ENCODE peak calls at places on chromosomes 11 and 22, in six cellular contexts. One of them, this sample, is unnamed.

GRCh38 chr11:60917267-60917666 is 3.3 kb downstream of the TMEM109 start:
- DNase-seq in AG04450: no peak
- DNase-seq in upper lobe of right lung: no peak
- DNase-seq in A549: no peak
- DNase-seq in fibroblast of lung: no peak
- DNase-seq in HepG2: no peak
- DNase-seq in this sample: no peak

GRCh38 chr11:97557399-97557798 is 1167.6 kb downstream of the JRKL start:
- DNase-seq in A549: no peak
- DNase-seq in upper lobe of right lung: no peak
- DNase-seq in fibroblast of lung: no peak
- DNase-seq in HepG2: no peak
- DNase-seq in AG04450: no peak
- DNase-seq in this sample: no peak

GRCh38 chr22:17371446-17371845 is 2.2 kb downstream of the CECR2 start:
- DNase-seq in upper lobe of right lung: no peak
- DNase-seq in AG04450: no peak
- DNase-seq in fibroblast of lung: no peak
- DNase-seq in HepG2: no peak
- DNase-seq in A549: no peak
- DNase-seq in this sample: no peak

GRCh38 chr11:26201411-26201810 is 130.5 kb upstream of the ANO3 start:
- DNase-seq in fibroblast of lung: peak; percentile 84
- DNase-seq in upper lobe of right lung: no peak
- DNase-seq in A549: no peak
- DNase-seq in AG04450: peak; percentile 29
- DNase-seq in HepG2: no peak
- DNase-seq in this sample: no peak

GRCh38 chr11:10155793-10156490 is 138.1 kb downstream of the SBF2 start:
- DNase-seq in HepG2: no peak
- DNase-seq in upper lobe of right lung: no peak
- DNase-seq in A549: no peak
- DNase-seq in AG04450: no peak
- DNase-seq in fibroblast of lung: no peak
- DNase-seq in this sample: no peak

GRCh38 chr22:39994046-39994565 is 648 bp upstream of the FAM83F start:
- DNase-seq in AG04450: no peak
- DNase-seq in A549: no peak
- DNase-seq in upper lobe of right lung: no peak
- DNase-seq in fibroblast of lung: no peak
- DNase-seq in HepG2: no peak
- DNase-seq in this sample: peak; percentile 48

GRCh38 chr11:46760429-46761128 is 41.6 kb downstream of the F2 start:
- DNase-seq in fibroblast of lung: no peak
- DNase-seq in upper lobe of right lung: no peak
- DNase-seq in AG04450: no peak
- DNase-seq in HepG2: no peak
- DNase-seq in A549: no peak
- DNase-seq in this sample: no peak

GRCh38 chr11:34749666-34750659 is 129.1 kb downstream of the EHF start:
- DNase-seq in AG04450: peak; percentile 57
- DNase-seq in A549: no peak
- DNase-seq in fibroblast of lung: peak; percentile 98
- DNase-seq in upper lobe of right lung: peak; percentile 88
- DNase-seq in HepG2: no peak
- DNase-seq in this sample: no peak

GRCh38 chr11:1437500-1437899 is 47.8 kb downstream of the BRSK2 start:
- DNase-seq in AG04450: no peak
- DNase-seq in HepG2: peak; percentile 16
- DNase-seq in upper lobe of right lung: no peak
- DNase-seq in A549: no peak
- DNase-seq in fibroblast of lung: peak; percentile 55
- DNase-seq in this sample: no peak

GRCh38 chr11:67996622-67997459 is 7.1 kb downstream of the UNC93B1 start:
- DNase-seq in AG04450: no peak
- DNase-seq in HepG2: no peak
- DNase-seq in fibroblast of lung: peak; percentile 46
- DNase-seq in A549: no peak
- DNase-seq in upper lobe of right lung: peak; percentile 91
- DNase-seq in this sample: peak; percentile 86

GRCh38 chr11:240315-240714 is 3.5 kb downstream of the PSMD13 start:
- DNase-seq in fibroblast of lung: no peak
- DNase-seq in upper lobe of right lung: no peak
- DNase-seq in A549: no peak
- DNase-seq in AG04450: no peak
- DNase-seq in HepG2: no peak
- DNase-seq in this sample: no peak

GRCh38 chr22:38184788-38185187 is 3.2 kb upstream of the PLA2G6 start:
- DNase-seq in HepG2: no peak
- DNase-seq in AG04450: no peak
- DNase-seq in A549: no peak
- DNase-seq in fibroblast of lung: no peak
- DNase-seq in upper lobe of right lung: no peak
- DNase-seq in this sample: no peak

GRCh38 chr22:38177044-38177443 is 4.6 kb downstream of the PLA2G6 start:
- DNase-seq in upper lobe of right lung: no peak
- DNase-seq in HepG2: no peak
- DNase-seq in fibroblast of lung: no peak
- DNase-seq in A549: no peak
- DNase-seq in AG04450: no peak
- DNase-seq in this sample: peak; percentile 52

GRCh38 chr22:38177926-38178604 is 3.6 kb downstream of the PLA2G6 start:
- DNase-seq in AG04450: peak; percentile 53
- DNase-seq in upper lobe of right lung: no peak
- DNase-seq in HepG2: peak; percentile 94
- DNase-seq in A549: peak; percentile 74
- DNase-seq in fibroblast of lung: peak; percentile 83
- DNase-seq in this sample: peak; percentile 70

GRCh38 chr22:38180841-38181452 is 683 bp downstream of the PLA2G6 start:
- DNase-seq in A549: no peak
- DNase-seq in fibroblast of lung: peak; percentile 23
- DNase-seq in AG04450: no peak
- DNase-seq in HepG2: no peak
- DNase-seq in upper lobe of right lung: peak; percentile 86
- DNase-seq in this sample: peak; percentile 81

DNA sequence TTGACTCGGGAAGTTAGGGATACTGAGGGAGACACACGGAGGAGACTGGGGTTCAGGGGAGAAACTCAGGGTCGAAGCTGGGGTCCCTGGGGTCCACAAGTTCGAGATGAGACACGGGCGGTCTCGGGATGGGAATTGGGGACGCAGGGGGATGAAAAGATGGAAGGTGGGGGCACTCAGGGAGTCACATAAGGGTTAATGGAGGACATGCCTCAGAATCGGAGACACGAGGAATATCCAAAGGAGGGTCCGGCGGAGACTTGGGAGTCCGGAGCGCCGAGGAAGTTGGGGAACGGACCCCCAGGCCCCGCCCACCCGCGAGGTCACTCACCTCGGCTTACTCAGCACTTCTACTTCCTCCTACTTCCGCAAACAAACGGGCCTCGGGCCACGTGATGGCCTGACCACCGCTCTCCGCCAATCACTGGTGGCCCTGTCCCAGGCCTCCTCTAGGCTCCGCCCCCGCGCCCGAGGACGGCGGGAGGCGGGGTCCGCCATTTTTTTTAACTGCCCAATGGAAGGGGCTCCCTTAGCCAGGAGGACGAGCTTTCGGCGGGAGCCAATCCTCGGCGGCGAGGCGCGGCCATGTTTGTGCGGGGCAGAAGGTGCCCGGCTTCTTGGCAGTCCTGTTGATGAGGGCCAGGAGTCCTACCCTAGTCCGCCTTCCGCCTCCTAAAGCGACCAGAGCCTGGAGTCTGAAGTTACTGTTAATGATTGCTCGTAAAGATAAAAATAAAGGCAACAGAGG is at the start of gene PLA2G6:
- DNase-seq in AG04450: peak; percentile 97
- DNase-seq in upper lobe of right lung: peak; percentile 99
- DNase-seq in fibroblast of lung: peak; percentile 99
- DNase-seq in HepG2: peak; percentile 97
- DNase-seq in A549: peak; percentile 91
- DNase-seq in this sample: peak; percentile 100
- H3K4me3 ChIP-seq in AG04450: peak within 1 kb of the TSS; percentile 66
- H3K4me3 ChIP-seq in upper lobe of right lung: peak within 1 kb of the TSS; percentile 70
- H3K4me3 ChIP-seq in fibroblast of lung: peak within 1 kb of the TSS; percentile 66
- H3K4me3 ChIP-seq in HepG2: peak within 1 kb of the TSS; percentile 86
- H3K4me3 ChIP-seq in A549: peak within 1 kb of the TSS; percentile 58
- H3K4me3 ChIP-seq in this sample: peak within 1 kb of the TSS; percentile 86

GRCh38 chr11:19326499-19326898 is 85.8 kb upstream of the E2F8 start:
- DNase-seq in fibroblast of lung: peak; percentile 52
- DNase-seq in upper lobe of right lung: no peak
- DNase-seq in HepG2: no peak
- DNase-seq in A549: peak; percentile 17
- DNase-seq in AG04450: no peak
- DNase-seq in this sample: no peak
- TF ChIP-seq CTCF in fibroblast of lung: peak; percentile 49
- TF ChIP-seq CTCF in upper lobe of right lung: no peak
- TF ChIP-seq CTCF in HepG2: no peak
- TF ChIP-seq CTCF in A549: peak; percentile 28
- TF ChIP-seq CTCF in AG04450: peak; percentile 54
- TF ChIP-seq CTCF in this sample: no peak

DNA sequence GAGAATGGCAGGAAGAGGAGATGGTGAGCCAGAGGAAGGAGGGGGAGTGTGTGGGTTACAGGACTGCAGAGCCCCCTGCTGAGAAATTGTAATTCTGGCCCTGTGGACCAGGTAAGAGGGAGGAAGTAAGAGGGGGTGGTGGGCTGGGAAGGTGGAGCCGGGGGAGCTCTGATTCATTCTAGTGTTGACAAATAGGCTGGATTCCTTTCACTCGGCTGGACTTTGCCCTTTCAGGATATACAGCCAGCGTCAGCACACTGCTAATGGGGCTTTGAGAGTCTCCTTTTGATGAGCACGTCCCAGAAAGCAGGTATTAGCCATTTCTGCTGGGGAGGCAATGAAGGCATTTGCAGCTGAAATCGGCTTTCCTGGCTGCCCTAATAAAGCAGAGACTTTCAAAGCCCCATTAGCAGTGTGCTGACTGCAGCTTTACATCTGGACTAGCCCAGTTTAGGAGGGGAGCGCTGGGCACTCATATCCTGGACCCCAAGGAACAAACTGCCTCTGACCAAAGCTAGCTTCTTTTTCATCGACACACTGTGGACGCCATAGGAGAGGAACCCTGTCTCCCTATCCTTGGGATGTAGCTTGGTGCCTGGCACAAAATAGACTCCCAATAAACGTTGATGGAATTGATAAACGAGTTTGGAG is 44.8 kb upstream of the CADM1 start:
- DNase-seq in upper lobe of right lung: no peak
- DNase-seq in fibroblast of lung: no peak
- DNase-seq in AG04450: no peak
- DNase-seq in HepG2: peak; percentile 95
- DNase-seq in A549: peak; percentile 14
- DNase-seq in this sample: no peak
- H3K4me3 ChIP-seq in upper lobe of right lung: no peak overlapping the region
- H3K4me3 ChIP-seq in fibroblast of lung: no peak overlapping the region
- H3K4me3 ChIP-seq in AG04450: no peak overlapping the region
- H3K4me3 ChIP-seq in HepG2: peak overlapping the region; percentile 32
- H3K4me3 ChIP-seq in A549: peak overlapping the region; percentile 11
- H3K4me3 ChIP-seq in this sample: no peak overlapping the region

DNA sequence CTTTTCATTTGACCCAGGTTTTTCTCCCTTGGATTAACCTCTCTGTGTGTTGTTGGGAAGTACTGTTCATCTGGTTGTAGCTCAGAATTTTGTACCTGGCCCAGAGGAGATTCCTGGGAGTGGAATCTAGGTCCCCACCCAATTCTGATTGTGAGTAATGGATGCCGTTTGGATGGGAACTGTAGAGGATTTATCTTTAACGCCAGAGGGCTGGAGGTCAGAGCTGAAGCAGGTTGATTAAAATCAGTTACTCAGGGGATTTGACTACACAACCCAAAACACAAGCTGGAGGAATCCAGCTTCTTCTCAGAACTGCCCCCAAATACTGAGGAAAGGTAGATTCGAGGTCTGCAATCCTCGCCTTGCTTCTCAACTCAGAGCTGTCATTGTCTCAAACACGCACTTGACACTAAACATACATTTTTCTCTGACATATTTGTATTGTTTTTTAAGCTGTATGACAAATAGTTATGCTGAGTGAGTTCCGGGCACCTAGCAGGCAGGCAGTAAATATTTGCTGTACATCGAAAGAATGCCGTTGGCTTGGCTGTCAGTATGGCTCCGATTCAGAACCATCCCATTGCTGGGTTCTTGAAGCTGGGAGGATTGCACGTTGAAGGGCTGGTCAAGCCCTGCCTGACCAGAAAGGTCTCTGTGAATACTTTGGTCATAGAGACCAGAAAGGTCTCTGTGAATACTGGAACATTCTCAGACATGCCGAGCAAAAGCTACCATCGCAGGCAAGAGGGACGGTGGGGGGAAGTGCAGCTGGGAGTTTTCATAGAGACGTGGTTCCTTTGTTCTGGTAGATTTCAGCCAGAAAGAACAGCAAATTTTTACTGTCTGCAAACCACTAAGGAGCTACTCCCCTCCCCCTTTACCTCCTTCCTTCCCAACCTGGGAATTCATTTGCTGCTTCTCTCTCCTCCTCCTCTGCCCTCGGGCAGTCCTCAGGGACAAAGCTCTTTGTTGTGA is 202.0 kb upstream of the SORL1-AS1 start:
- DNase-seq in HepG2: peak; percentile 51
- DNase-seq in A549: no peak
- DNase-seq in fibroblast of lung: no peak
- DNase-seq in AG04450: no peak
- DNase-seq in upper lobe of right lung: no peak
- DNase-seq in this sample: no peak
- TF ChIP-seq CTCF in HepG2: no peak
- TF ChIP-seq CTCF in A549: no peak
- TF ChIP-seq CTCF in fibroblast of lung: no peak
- TF ChIP-seq CTCF in AG04450: no peak
- TF ChIP-seq CTCF in upper lobe of right lung: no peak
- TF ChIP-seq CTCF in this sample: no peak

DNA sequence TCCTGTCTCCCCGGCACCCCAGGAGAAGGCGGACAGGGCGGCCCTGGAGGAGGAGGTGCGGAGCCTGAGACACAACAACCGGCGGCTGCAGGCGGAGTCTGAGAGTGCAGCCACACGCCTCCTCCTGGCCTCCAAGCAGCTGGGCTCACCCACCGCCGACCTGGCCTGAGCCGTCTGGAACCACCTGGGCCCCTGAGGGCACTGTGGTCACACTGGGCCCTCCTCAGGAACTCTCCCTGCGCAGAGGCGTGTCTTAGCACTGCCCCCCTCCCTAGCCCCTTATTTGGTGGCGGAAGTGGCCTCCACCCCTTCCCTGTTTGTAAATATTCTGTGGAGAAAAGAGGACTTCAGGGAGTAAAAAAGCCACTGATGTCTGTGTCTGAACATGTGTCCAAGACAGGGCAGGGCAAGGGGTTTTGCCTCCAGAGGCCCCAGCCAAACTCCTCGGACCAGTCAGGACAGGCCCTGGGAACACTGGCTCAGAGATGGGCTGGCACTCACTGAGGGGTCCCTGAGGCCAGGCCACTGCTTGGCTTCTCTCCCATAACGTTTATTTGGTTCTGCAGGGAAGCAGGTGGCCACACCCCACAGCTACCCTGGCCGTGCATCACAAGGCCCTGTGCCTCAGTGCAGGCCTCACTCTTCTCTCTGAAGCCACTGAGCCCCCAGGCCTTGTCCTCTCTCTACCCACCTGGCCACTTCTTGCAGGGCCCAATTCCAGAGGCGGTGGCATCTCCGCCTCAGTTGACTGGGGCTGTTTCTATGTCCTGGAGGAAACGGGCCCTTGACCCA is 12.0 kb downstream of the RELA start:
- DNase-seq in AG04450: no peak
- DNase-seq in HepG2: no peak
- DNase-seq in fibroblast of lung: no peak
- DNase-seq in A549: no peak
- DNase-seq in upper lobe of right lung: peak; percentile 69
- DNase-seq in this sample: peak; percentile 82
- H3K4me3 ChIP-seq in AG04450: no peak overlapping the region
- H3K4me3 ChIP-seq in HepG2: no peak overlapping the region
- H3K4me3 ChIP-seq in fibroblast of lung: no peak overlapping the region
- H3K4me3 ChIP-seq in A549: no peak overlapping the region
- H3K4me3 ChIP-seq in upper lobe of right lung: no peak overlapping the region
- H3K4me3 ChIP-seq in this sample: no peak overlapping the region

This sample was measured in kidney.